ENCODE peak calls at places on chromosome 16, in eight cellular contexts. I, F, X, S, R, U, B and E are unnamed samples.

GRCh38 chr16:84888450-84888849 is 68.7 kb downstream of the CRISPLD2 start:
- DNase-seq in I (no peak), F (no peak), X (no peak), S (no peak), R (no peak), U (no peak), B (no peak), E (no peak)

GRCh38 chr16:17780181-17780580 is 309.4 kb upstream of the XYLT1 start:
- DNase-seq in I (no peak), F (no peak), X (peak), S (no peak), R (no peak), U (no peak), B (no peak), E (no peak)

GRCh38 chr16:82331397-82331796 is 161.4 kb upstream of the MPHOSPH6 start:
- DNase-seq in I (no peak), F (no peak), X (no peak), S (no peak), R (no peak), U (no peak), B (no peak), E (no peak)

GRCh38 chr16:23948949-23949392 is 113.2 kb downstream of the PRKCB start:
- DNase-seq in I (no peak), F (peak), X (no peak), S (no peak), R (no peak), U (no peak), B (no peak), E (peak)

GRCh38 chr16:66477028-66477515 is 50.0 kb downstream of the BEAN1 start:
- DNase-seq in I (no peak), F (no peak), X (no peak), S (no peak), R (no peak), U (no peak), B (no peak), E (no peak)

GRCh38 chr16:49638696-49639629 is 216.9 kb downstream of the ZNF423 start:
- DNase-seq in I (no peak), F (no peak), X (peak), S (no peak), R (no peak), U (no peak), B (no peak), E (no peak)

GRCh38 chr16:5062790-5063765 is 2.7 kb downstream of the C16orf89 start:
- DNase-seq in I (no peak), F (no peak), X (no peak), S (no peak), R (peak), U (no peak), B (peak), E (no peak)

GRCh38 chr16:27951752-27952151 is 111.8 kb downstream of the GSG1L start:
- DNase-seq in I (no peak), F (no peak), X (peak), S (no peak), R (no peak), U (peak), B (no peak), E (no peak)

GRCh38 chr16:87201052-87201451 is 116.1 kb downstream of the C16orf95 start:
- DNase-seq in I (no peak), F (no peak), X (peak), S (no peak), R (no peak), U (peak), B (no peak), E (no peak)

GRCh38 chr16:9919460-9919859 is 262.8 kb downstream of the GRIN2A start:
- DNase-seq in I (no peak), F (no peak), X (no peak), S (no peak), R (no peak), U (no peak), B (no peak), E (no peak)

GRCh38 chr16:86574646-86575045 is 3.7 kb upstream of the FOXL1 start:
- DNase-seq in I (no peak), F (no peak), X (no peak), S (no peak), R (no peak), U (no peak), B (no peak), E (no peak)

GRCh38 chr16:79767597-79768280 is 167.2 kb upstream of the MAF start:
- DNase-seq in I (no peak), F (no peak), X (peak), S (no peak), R (no peak), U (no peak), B (peak), E (no peak)

GRCh38 chr16:82643936-82644630 is 17.3 kb downstream of the CDH13 start:
- DNase-seq in I (no peak), F (no peak), X (no peak), S (no peak), R (no peak), U (no peak), B (peak), E (no peak)

GRCh38 chr16:67001159-67001486 is 12.7 kb downstream of the CES4A start:
- DNase-seq in I (no peak), F (no peak), X (no peak), S (no peak), R (no peak), U (no peak), B (no peak), E (no peak)

GRCh38 chr16:53022374-53022773 is 30.3 kb downstream of the CHD9NB start:
- DNase-seq in I (no peak), F (no peak), X (peak), S (no peak), R (peak), U (peak), B (peak), E (no peak)

GRCh38 chr16:67801889-67802288 is 4.5 kb downstream of the RANBP10 start:
- DNase-seq in I (no peak), F (no peak), X (no peak), S (no peak), R (peak), U (no peak), B (no peak), E (no peak)

GRCh38 chr16:67666032-67666537 is 465 bp downstream of the ENKD1 start:
- DNase-seq in I (no peak), F (no peak), X (peak), S (no peak), R (no peak), U (no peak), B (peak), E (no peak)